ENCODE peak calls at places on chromosome 7, in five cellular contexts. One of them, this sample, is unnamed.

GRCh38 chr7:68613405-68613804 is 984.9 kb upstream of the AUTS2 start:
- DNase-seq in AML-193: no peak
- DNase-seq in stimulated activated CD8-positive, alpha-beta memory T cell treated with anti-CD3 and anti-CD28 coated beads, Interleukin-15, amount 100 ng/mL, for 24 hours: no peak
- DNase-seq in body of pancreas: no peak
- DNase-seq in cerebellum: no peak
- DNase-seq in this sample: peak

GRCh38 chr7:71311576-71311975 is 179.6 kb downstream of the GALNT17 start:
- DNase-seq in AML-193: no peak
- DNase-seq in stimulated activated CD8-positive, alpha-beta memory T cell treated with anti-CD3 and anti-CD28 coated beads, Interleukin-15, amount 100 ng/mL, for 24 hours: no peak
- DNase-seq in body of pancreas: no peak
- DNase-seq in cerebellum: no peak
- DNase-seq in this sample: no peak

GRCh38 chr7:8249121-8249520 is 12.8 kb downstream of the ICA1 start:
- DNase-seq in AML-193: no peak
- DNase-seq in stimulated activated CD8-positive, alpha-beta memory T cell treated with anti-CD3 and anti-CD28 coated beads, Interleukin-15, amount 100 ng/mL, for 24 hours: no peak
- DNase-seq in body of pancreas: no peak
- DNase-seq in cerebellum: no peak
- DNase-seq in this sample: no peak

GRCh38 chr7:102836206-102836938 is 76.4 kb upstream of the LRRC17 start:
- DNase-seq in AML-193: no peak
- DNase-seq in stimulated activated CD8-positive, alpha-beta memory T cell treated with anti-CD3 and anti-CD28 coated beads, Interleukin-15, amount 100 ng/mL, for 24 hours: no peak
- DNase-seq in body of pancreas: no peak
- DNase-seq in cerebellum: no peak
- DNase-seq in this sample: no peak

GRCh38 chr7:64463636-64464375 is 99.1 kb downstream of the ZNF680 start:
- DNase-seq in AML-193: no peak
- DNase-seq in stimulated activated CD8-positive, alpha-beta memory T cell treated with anti-CD3 and anti-CD28 coated beads, Interleukin-15, amount 100 ng/mL, for 24 hours: no peak
- DNase-seq in body of pancreas: peak
- DNase-seq in cerebellum: peak
- DNase-seq in this sample: no peak

GRCh38 chr7:140015471-140015970 is 47.2 kb downstream of the PARP12 start:
- DNase-seq in AML-193: no peak
- DNase-seq in stimulated activated CD8-positive, alpha-beta memory T cell treated with anti-CD3 and anti-CD28 coated beads, Interleukin-15, amount 100 ng/mL, for 24 hours: no peak
- DNase-seq in body of pancreas: no peak
- DNase-seq in cerebellum: no peak
- DNase-seq in this sample: no peak

GRCh38 chr7:102404005-102404861 is 8.1 kb downstream of the PRKRIP1 start:
- DNase-seq in AML-193: peak
- DNase-seq in stimulated activated CD8-positive, alpha-beta memory T cell treated with anti-CD3 and anti-CD28 coated beads, Interleukin-15, amount 100 ng/mL, for 24 hours: no peak
- DNase-seq in body of pancreas: no peak
- DNase-seq in cerebellum: peak
- DNase-seq in this sample: peak

GRCh38 chr7:37408241-37408884 is 40.3 kb downstream of the ELMO1 start:
- DNase-seq in AML-193: peak
- DNase-seq in stimulated activated CD8-positive, alpha-beta memory T cell treated with anti-CD3 and anti-CD28 coated beads, Interleukin-15, amount 100 ng/mL, for 24 hours: no peak
- DNase-seq in body of pancreas: no peak
- DNase-seq in cerebellum: no peak
- DNase-seq in this sample: peak

GRCh38 chr7:34062826-34063225 is 157.5 kb downstream of the BMPER start:
- DNase-seq in AML-193: no peak
- DNase-seq in stimulated activated CD8-positive, alpha-beta memory T cell treated with anti-CD3 and anti-CD28 coated beads, Interleukin-15, amount 100 ng/mL, for 24 hours: no peak
- DNase-seq in body of pancreas: no peak
- DNase-seq in cerebellum: no peak
- DNase-seq in this sample: no peak

GRCh38 chr7:25830986-25831558 is 320.9 kb upstream of the NFE2L3 start:
- DNase-seq in AML-193: no peak
- DNase-seq in stimulated activated CD8-positive, alpha-beta memory T cell treated with anti-CD3 and anti-CD28 coated beads, Interleukin-15, amount 100 ng/mL, for 24 hours: no peak
- DNase-seq in body of pancreas: no peak
- DNase-seq in cerebellum: no peak
- DNase-seq in this sample: no peak

GRCh38 chr7:27872281-27873005 is 132.5 kb downstream of the TAX1BP1 start:
- DNase-seq in AML-193: no peak
- DNase-seq in stimulated activated CD8-positive, alpha-beta memory T cell treated with anti-CD3 and anti-CD28 coated beads, Interleukin-15, amount 100 ng/mL, for 24 hours: no peak
- DNase-seq in body of pancreas: peak
- DNase-seq in cerebellum: no peak
- DNase-seq in this sample: no peak

GRCh38 chr7:55963584-55964168 is 709 bp upstream of the NIPSNAP2 start:
- DNase-seq in AML-193: no peak
- DNase-seq in stimulated activated CD8-positive, alpha-beta memory T cell treated with anti-CD3 and anti-CD28 coated beads, Interleukin-15, amount 100 ng/mL, for 24 hours: no peak
- DNase-seq in body of pancreas: no peak
- DNase-seq in cerebellum: no peak
- DNase-seq in this sample: no peak

GRCh38 chr7:77837275-77837674 is 38.7 kb downstream of the PHTF2 start:
- DNase-seq in AML-193: no peak
- DNase-seq in stimulated activated CD8-positive, alpha-beta memory T cell treated with anti-CD3 and anti-CD28 coated beads, Interleukin-15, amount 100 ng/mL, for 24 hours: no peak
- DNase-seq in body of pancreas: no peak
- DNase-seq in cerebellum: no peak
- DNase-seq in this sample: no peak

GRCh38 chr7:20217193-20217948 is at the start of gene MACC1:
- DNase-seq in AML-193: peak
- DNase-seq in stimulated activated CD8-positive, alpha-beta memory T cell treated with anti-CD3 and anti-CD28 coated beads, Interleukin-15, amount 100 ng/mL, for 24 hours: no peak
- DNase-seq in body of pancreas: peak
- DNase-seq in cerebellum: no peak
- DNase-seq in this sample: peak

GRCh38 chr7:35993663-35994622 is 159.1 kb upstream of the EEPD1 start:
- DNase-seq in AML-193: no peak
- DNase-seq in stimulated activated CD8-positive, alpha-beta memory T cell treated with anti-CD3 and anti-CD28 coated beads, Interleukin-15, amount 100 ng/mL, for 24 hours: no peak
- DNase-seq in body of pancreas: no peak
- DNase-seq in cerebellum: no peak
- DNase-seq in this sample: no peak

GRCh38 chr7:54080525-54080924 is 461.6 kb upstream of the VSTM2A start:
- DNase-seq in AML-193: no peak
- DNase-seq in stimulated activated CD8-positive, alpha-beta memory T cell treated with anti-CD3 and anti-CD28 coated beads, Interleukin-15, amount 100 ng/mL, for 24 hours: no peak
- DNase-seq in body of pancreas: no peak
- DNase-seq in cerebellum: no peak
- DNase-seq in this sample: no peak

GRCh38 chr7:55476852-55477780 is 95.2 kb downstream of the VOPP1 start:
- DNase-seq in AML-193: no peak
- DNase-seq in stimulated activated CD8-positive, alpha-beta memory T cell treated with anti-CD3 and anti-CD28 coated beads, Interleukin-15, amount 100 ng/mL, for 24 hours: no peak
- DNase-seq in body of pancreas: no peak
- DNase-seq in cerebellum: no peak
- DNase-seq in this sample: no peak

GRCh38 chr7:90773269-90773668 is 177.1 kb downstream of the CDK14 start:
- DNase-seq in AML-193: no peak
- DNase-seq in stimulated activated CD8-positive, alpha-beta memory T cell treated with anti-CD3 and anti-CD28 coated beads, Interleukin-15, amount 100 ng/mL, for 24 hours: no peak
- DNase-seq in body of pancreas: no peak
- DNase-seq in cerebellum: no peak
- DNase-seq in this sample: no peak

GRCh38 chr7:45987521-45988290 is 66.6 kb upstream of the IGFBP3 start:
- DNase-seq in AML-193: no peak
- DNase-seq in stimulated activated CD8-positive, alpha-beta memory T cell treated with anti-CD3 and anti-CD28 coated beads, Interleukin-15, amount 100 ng/mL, for 24 hours: no peak
- DNase-seq in body of pancreas: no peak
- DNase-seq in cerebellum: no peak
- DNase-seq in this sample: no peak

GRCh38 chr7:101308245-101309085 is 13.1 kb downstream of the IFT22 start:
- DNase-seq in AML-193: no peak
- DNase-seq in stimulated activated CD8-positive, alpha-beta memory T cell treated with anti-CD3 and anti-CD28 coated beads, Interleukin-15, amount 100 ng/mL, for 24 hours: no peak
- DNase-seq in body of pancreas: peak
- DNase-seq in cerebellum: no peak
- DNase-seq in this sample: peak

GRCh38 chr7:150631084-150631824 is 931 bp downstream of the GIMAP6 start:
- DNase-seq in AML-193: no peak
- DNase-seq in stimulated activated CD8-positive, alpha-beta memory T cell treated with anti-CD3 and anti-CD28 coated beads, Interleukin-15, amount 100 ng/mL, for 24 hours: no peak
- DNase-seq in body of pancreas: peak
- DNase-seq in cerebellum: no peak
- DNase-seq in this sample: peak

GRCh38 chr7:130912910-130913720 is 179.1 kb upstream of the KLF14 start:
- DNase-seq in AML-193: peak
- DNase-seq in stimulated activated CD8-positive, alpha-beta memory T cell treated with anti-CD3 and anti-CD28 coated beads, Interleukin-15, amount 100 ng/mL, for 24 hours: peak
- DNase-seq in body of pancreas: peak
- DNase-seq in cerebellum: no peak
- DNase-seq in this sample: peak

GRCh38 chr7:21338728-21339164 is 89.1 kb upstream of the SP4 start:
- DNase-seq in AML-193: no peak
- DNase-seq in stimulated activated CD8-positive, alpha-beta memory T cell treated with anti-CD3 and anti-CD28 coated beads, Interleukin-15, amount 100 ng/mL, for 24 hours: no peak
- DNase-seq in body of pancreas: no peak
- DNase-seq in cerebellum: no peak
- DNase-seq in this sample: peak

GRCh38 chr7:65001291-65001814 is 5.1 kb downstream of the ERV3-1 start:
- DNase-seq in AML-193: no peak
- DNase-seq in stimulated activated CD8-positive, alpha-beta memory T cell treated with anti-CD3 and anti-CD28 coated beads, Interleukin-15, amount 100 ng/mL, for 24 hours: no peak
- DNase-seq in body of pancreas: no peak
- DNase-seq in cerebellum: no peak
- DNase-seq in this sample: no peak

GRCh38 chr7:55179897-55180682 is 161.3 kb downstream of the EGFR start:
- DNase-seq in AML-193: no peak
- DNase-seq in stimulated activated CD8-positive, alpha-beta memory T cell treated with anti-CD3 and anti-CD28 coated beads, Interleukin-15, amount 100 ng/mL, for 24 hours: no peak
- DNase-seq in body of pancreas: no peak
- DNase-seq in cerebellum: no peak
- DNase-seq in this sample: no peak

GRCh38 chr7:40827217-40828085 is 692.6 kb downstream of the SUGCT start:
- DNase-seq in AML-193: no peak
- DNase-seq in stimulated activated CD8-positive, alpha-beta memory T cell treated with anti-CD3 and anti-CD28 coated beads, Interleukin-15, amount 100 ng/mL, for 24 hours: no peak
- DNase-seq in body of pancreas: no peak
- DNase-seq in cerebellum: no peak
- DNase-seq in this sample: peak

GRCh38 chr7:86825264-86825663 is 181.6 kb downstream of the GRM3 start:
- DNase-seq in AML-193: no peak
- DNase-seq in stimulated activated CD8-positive, alpha-beta memory T cell treated with anti-CD3 and anti-CD28 coated beads, Interleukin-15, amount 100 ng/mL, for 24 hours: no peak
- DNase-seq in body of pancreas: no peak
- DNase-seq in cerebellum: no peak
- DNase-seq in this sample: no peak

GRCh38 chr7:96720843-96721242 is 11.2 kb upstream of the SEM1 start:
- DNase-seq in AML-193: no peak
- DNase-seq in stimulated activated CD8-positive, alpha-beta memory T cell treated with anti-CD3 and anti-CD28 coated beads, Interleukin-15, amount 100 ng/mL, for 24 hours: no peak
- DNase-seq in body of pancreas: no peak
- DNase-seq in cerebellum: no peak
- DNase-seq in this sample: no peak

GRCh38 chr7:90804370-90804769 is 208.2 kb downstream of the CDK14 start:
- DNase-seq in AML-193: no peak
- DNase-seq in stimulated activated CD8-positive, alpha-beta memory T cell treated with anti-CD3 and anti-CD28 coated beads, Interleukin-15, amount 100 ng/mL, for 24 hours: no peak
- DNase-seq in body of pancreas: no peak
- DNase-seq in cerebellum: no peak
- DNase-seq in this sample: no peak

GRCh38 chr7:32043688-32044087 is 26.5 kb downstream of the PDE1C start:
- DNase-seq in AML-193: no peak
- DNase-seq in stimulated activated CD8-positive, alpha-beta memory T cell treated with anti-CD3 and anti-CD28 coated beads, Interleukin-15, amount 100 ng/mL, for 24 hours: no peak
- DNase-seq in body of pancreas: no peak
- DNase-seq in cerebellum: no peak
- DNase-seq in this sample: no peak

This sample was measured in NB4.